ENCODE peak calls at places on chromosomes 16 and 17, in nine cellular contexts. One of them, this sample, is unnamed.

GRCh38 chr16:85354623-85355514 is 242.6 kb upstream of the CIBAR2 start:
- DNase-seq in sigmoid colon: no peak
- DNase-seq in GM23248: peak; percentile 90
- DNase-seq in astrocyte: peak; percentile 72
- DNase-seq in endothelial cell of umbilical vein: no peak
- DNase-seq in cardiac muscle cell: peak; percentile 47
- DNase-seq in CD8-positive, alpha-beta T cell: no peak
- DNase-seq in IMR-90: peak; percentile 87
- DNase-seq in ovary: no peak
- DNase-seq in this sample: no peak

GRCh38 chr17:56913000-56913866 is 616 bp downstream of the TRIM25 start:
- DNase-seq in endothelial cell of umbilical vein: peak; percentile 21
- DNase-seq in CD8-positive, alpha-beta T cell: no peak
- DNase-seq in GM23248: peak; percentile 58
- DNase-seq in sigmoid colon: peak; percentile 68
- DNase-seq in ovary: no peak
- DNase-seq in IMR-90: no peak
- DNase-seq in cardiac muscle cell: peak; percentile 24
- DNase-seq in astrocyte: no peak
- DNase-seq in this sample: peak; percentile 34

GRCh38 chr17:78379134-78379497 is 667 bp downstream of the PGS1 start:
- DNase-seq in IMR-90: peak; percentile 95
- DNase-seq in astrocyte: peak; percentile 80
- DNase-seq in ovary: no peak
- DNase-seq in GM23248: peak; percentile 95
- DNase-seq in cardiac muscle cell: no peak
- DNase-seq in CD8-positive, alpha-beta T cell: no peak
- DNase-seq in sigmoid colon: no peak
- DNase-seq in endothelial cell of umbilical vein: peak; percentile 95
- DNase-seq in this sample: no peak

GRCh38 chr17:28738680-28739384 is 5.0 kb upstream of the TRAF4 start:
- DNase-seq in ovary: no peak
- DNase-seq in sigmoid colon: no peak
- DNase-seq in CD8-positive, alpha-beta T cell: no peak
- DNase-seq in cardiac muscle cell: no peak
- DNase-seq in astrocyte: no peak
- DNase-seq in endothelial cell of umbilical vein: no peak
- DNase-seq in GM23248: no peak
- DNase-seq in IMR-90: no peak
- DNase-seq in this sample: no peak

GRCh38 chr17:57251211-57251787 is 5.0 kb upstream of the MSI2 start:
- DNase-seq in sigmoid colon: no peak
- DNase-seq in cardiac muscle cell: no peak
- DNase-seq in IMR-90: no peak
- DNase-seq in GM23248: no peak
- DNase-seq in ovary: no peak
- DNase-seq in endothelial cell of umbilical vein: no peak
- DNase-seq in astrocyte: no peak
- DNase-seq in CD8-positive, alpha-beta T cell: no peak
- DNase-seq in this sample: no peak

GRCh38 chr17:66543526-66543925 is 241.1 kb downstream of the PRKCA start:
- DNase-seq in CD8-positive, alpha-beta T cell: no peak
- DNase-seq in astrocyte: peak; percentile 52
- DNase-seq in ovary: no peak
- DNase-seq in IMR-90: no peak
- DNase-seq in sigmoid colon: no peak
- DNase-seq in cardiac muscle cell: no peak
- DNase-seq in GM23248: peak; percentile 29
- DNase-seq in endothelial cell of umbilical vein: no peak
- DNase-seq in this sample: no peak

GRCh38 chr17:41212524-41213169 is 13.8 kb upstream of the KRTAP9-2 start:
- DNase-seq in endothelial cell of umbilical vein: no peak
- DNase-seq in sigmoid colon: no peak
- DNase-seq in ovary: no peak
- DNase-seq in cardiac muscle cell: no peak
- DNase-seq in CD8-positive, alpha-beta T cell: no peak
- DNase-seq in IMR-90: no peak
- DNase-seq in astrocyte: no peak
- DNase-seq in GM23248: no peak
- DNase-seq in this sample: no peak

GRCh38 chr17:76940738-76941350 is 72.6 kb downstream of the MGAT5B start:
- DNase-seq in CD8-positive, alpha-beta T cell: no peak
- DNase-seq in endothelial cell of umbilical vein: peak; percentile 8
- DNase-seq in GM23248: no peak
- DNase-seq in cardiac muscle cell: no peak
- DNase-seq in ovary: no peak
- DNase-seq in astrocyte: no peak
- DNase-seq in sigmoid colon: no peak
- DNase-seq in IMR-90: no peak
- DNase-seq in this sample: no peak

DNA sequence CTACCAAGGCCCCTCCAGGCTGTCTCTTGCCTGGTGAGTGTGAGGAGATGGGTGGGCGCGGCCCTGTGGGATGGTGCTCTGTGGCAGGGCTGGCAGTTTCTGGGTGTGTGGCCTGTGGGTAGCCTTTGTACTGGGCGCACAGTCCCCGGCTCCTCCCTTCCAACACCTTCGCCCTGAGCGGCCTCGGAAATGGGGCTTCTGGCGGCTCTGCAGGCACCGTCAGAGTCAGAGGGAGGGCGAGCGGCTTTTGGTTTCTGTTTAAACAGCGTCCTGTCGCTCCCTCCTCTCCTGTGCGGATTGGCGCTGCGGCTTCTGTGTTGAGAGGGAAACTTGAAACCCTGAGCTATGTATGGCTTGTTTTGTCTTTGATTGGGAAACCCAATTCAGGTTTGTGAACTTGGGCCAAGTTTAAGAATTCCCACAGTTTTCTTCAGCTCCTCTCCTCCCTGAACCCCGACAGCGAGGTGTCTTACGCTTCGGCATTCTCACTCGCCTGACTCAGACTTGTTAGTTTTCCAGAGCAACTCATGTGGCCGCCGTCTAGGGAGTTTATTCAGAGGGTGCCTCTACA is 8.3 kb upstream of the ZNF750 start:
- DNase-seq in sigmoid colon: peak; percentile 84
- DNase-seq in cardiac muscle cell: no peak
- DNase-seq in endothelial cell of umbilical vein: peak; percentile 16
- DNase-seq in CD8-positive, alpha-beta T cell: peak; percentile 63
- DNase-seq in astrocyte: peak; percentile 70
- DNase-seq in ovary: peak; percentile 62
- DNase-seq in IMR-90: peak; percentile 79
- DNase-seq in GM23248: no peak
- DNase-seq in this sample: no peak
- H3K27ac ChIP-seq in sigmoid colon: peak overlapping the region; percentile 63
- H3K27ac ChIP-seq in cardiac muscle cell: no peak overlapping the region
- H3K27ac ChIP-seq in endothelial cell of umbilical vein: no peak overlapping the region
- H3K27ac ChIP-seq in CD8-positive, alpha-beta T cell: peak overlapping the region; percentile 20
- H3K27ac ChIP-seq in astrocyte: peak overlapping the region; percentile 25
- H3K27ac ChIP-seq in ovary: peak overlapping the region; percentile 81
- H3K27ac ChIP-seq in IMR-90: peak overlapping the region; percentile 64
- H3K27ac ChIP-seq in GM23248: no peak overlapping the region
- H3K27ac ChIP-seq in this sample: peak overlapping the region; percentile 36

DNA sequence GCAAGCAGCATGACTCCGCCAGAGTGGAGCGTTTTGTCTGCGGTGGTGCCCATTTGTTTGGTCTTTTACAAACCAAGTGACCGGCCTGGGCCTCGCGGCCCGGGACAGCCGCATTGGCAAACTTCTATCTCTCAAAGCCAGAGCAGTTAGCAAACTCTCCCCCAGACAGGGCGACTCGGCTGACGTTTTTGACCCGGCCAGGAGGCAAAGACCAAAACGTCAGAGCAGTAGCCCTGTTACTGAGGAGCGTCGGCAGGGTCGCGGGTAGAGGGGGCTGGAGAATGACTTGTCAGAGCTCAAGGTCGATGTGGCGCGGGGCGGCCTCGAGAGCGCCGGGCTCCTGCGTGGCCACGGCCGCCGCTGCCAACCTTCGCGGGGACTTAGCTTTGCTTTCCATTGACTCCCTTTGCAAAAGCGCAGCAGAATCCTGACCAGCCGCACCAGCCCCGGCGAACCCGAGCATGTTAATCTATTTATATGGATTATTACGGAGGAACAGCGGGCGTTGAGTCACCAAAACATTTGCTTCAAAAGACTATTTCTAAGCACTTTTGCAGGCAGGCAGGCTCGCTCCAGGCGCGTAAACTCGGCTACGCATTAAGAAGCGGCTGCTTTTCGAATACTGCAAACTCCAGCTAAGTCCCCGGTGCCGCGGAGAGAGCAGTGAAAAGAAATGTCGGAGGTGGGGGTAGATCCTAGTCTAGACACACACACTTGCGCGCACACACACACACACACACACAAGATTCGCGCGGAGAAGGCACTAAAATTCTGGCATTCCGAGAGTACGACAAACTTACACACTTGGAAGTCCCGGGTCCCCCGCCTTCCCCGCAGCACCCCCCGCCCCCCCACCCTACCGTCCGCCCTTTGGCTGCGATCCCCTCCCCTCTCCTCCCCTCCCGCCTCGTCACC is 600 bp upstream of the SOX9 start:
- DNase-seq in IMR-90: peak; percentile 91
- DNase-seq in sigmoid colon: peak; percentile 68
- DNase-seq in CD8-positive, alpha-beta T cell: no peak
- DNase-seq in GM23248: peak; percentile 91
- DNase-seq in cardiac muscle cell: peak; percentile 66
- DNase-seq in ovary: no peak
- DNase-seq in astrocyte: peak; percentile 84
- DNase-seq in endothelial cell of umbilical vein: no peak
- DNase-seq in this sample: peak; percentile 60
- H3K4me3 ChIP-seq in IMR-90: peak overlapping the region; percentile 95
- H3K4me3 ChIP-seq in sigmoid colon: peak overlapping the region; percentile 45
- H3K4me3 ChIP-seq in CD8-positive, alpha-beta T cell: no peak overlapping the region
- H3K4me3 ChIP-seq in GM23248: peak overlapping the region; percentile 94
- H3K4me3 ChIP-seq in cardiac muscle cell: peak overlapping the region; percentile 40
- H3K4me3 ChIP-seq in ovary: peak overlapping the region; percentile 6
- H3K4me3 ChIP-seq in astrocyte: peak overlapping the region; percentile 73
- H3K4me3 ChIP-seq in endothelial cell of umbilical vein: no peak overlapping the region
- H3K4me3 ChIP-seq in this sample: peak overlapping the region; percentile 11

GRCh38 chr17:39231587-39232551 is 6.1 kb upstream of the STAC2 start:
- DNase-seq in cardiac muscle cell: peak; percentile 62
- DNase-seq in IMR-90: peak; percentile 26
- DNase-seq in sigmoid colon: peak; percentile 74
- DNase-seq in endothelial cell of umbilical vein: peak; percentile 26
- DNase-seq in GM23248: peak; percentile 77
- DNase-seq in ovary: no peak
- DNase-seq in CD8-positive, alpha-beta T cell: peak; percentile 63
- DNase-seq in astrocyte: no peak
- DNase-seq in this sample: peak; percentile 73

GRCh38 chr17:39230361-39230760 is 4.6 kb upstream of the STAC2 start:
- DNase-seq in cardiac muscle cell: no peak
- DNase-seq in endothelial cell of umbilical vein: no peak
- DNase-seq in CD8-positive, alpha-beta T cell: no peak
- DNase-seq in sigmoid colon: no peak
- DNase-seq in GM23248: no peak
- DNase-seq in astrocyte: no peak
- DNase-seq in IMR-90: no peak
- DNase-seq in ovary: no peak
- DNase-seq in this sample: no peak

GRCh38 chr17:39227364-39227919 is 1.7 kb upstream of the STAC2 start:
- DNase-seq in cardiac muscle cell: no peak
- DNase-seq in sigmoid colon: no peak
- DNase-seq in CD8-positive, alpha-beta T cell: no peak
- DNase-seq in GM23248: no peak
- DNase-seq in endothelial cell of umbilical vein: no peak
- DNase-seq in IMR-90: no peak
- DNase-seq in astrocyte: no peak
- DNase-seq in ovary: no peak
- DNase-seq in this sample: no peak

GRCh38 chr17:39229274-39229913 is 3.6 kb upstream of the STAC2 start:
- DNase-seq in GM23248: peak; percentile 93
- DNase-seq in IMR-90: peak; percentile 37
- DNase-seq in astrocyte: peak; percentile 49
- DNase-seq in CD8-positive, alpha-beta T cell: no peak
- DNase-seq in endothelial cell of umbilical vein: no peak
- DNase-seq in ovary: no peak
- DNase-seq in sigmoid colon: no peak
- DNase-seq in cardiac muscle cell: no peak
- DNase-seq in this sample: no peak

DNA sequence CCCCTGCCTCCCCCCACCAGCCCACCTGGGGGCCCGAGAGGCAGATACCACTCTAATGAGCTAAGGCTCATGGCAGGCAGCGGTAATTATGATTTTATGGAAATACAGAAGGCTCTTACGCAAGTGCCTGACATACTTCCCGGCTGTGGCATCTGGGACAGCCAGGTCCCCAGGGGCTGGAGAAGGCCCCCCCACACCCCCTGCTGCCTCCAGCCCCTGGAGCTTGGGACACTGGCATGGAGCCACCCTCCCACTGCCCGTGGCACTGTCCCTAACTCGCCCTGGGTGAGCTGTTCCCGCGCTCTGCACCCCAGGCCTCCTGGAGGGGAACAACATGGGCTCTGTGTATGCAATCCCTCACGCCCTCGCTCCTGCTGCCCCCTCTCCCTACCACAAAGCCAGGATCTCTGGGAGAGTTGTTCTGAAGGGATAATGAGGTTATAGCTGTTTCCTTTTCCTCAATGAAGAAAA is 5.4 kb upstream of the STAC2 start:
- DNase-seq in IMR-90: no peak
- DNase-seq in sigmoid colon: no peak
- DNase-seq in ovary: no peak
- DNase-seq in endothelial cell of umbilical vein: no peak
- DNase-seq in astrocyte: no peak
- DNase-seq in GM23248: no peak
- DNase-seq in cardiac muscle cell: no peak
- DNase-seq in CD8-positive, alpha-beta T cell: no peak
- DNase-seq in this sample: no peak
- H3K27ac ChIP-seq in IMR-90: no peak overlapping the region
- H3K27ac ChIP-seq in sigmoid colon: no peak overlapping the region
- H3K27ac ChIP-seq in ovary: no peak overlapping the region
- H3K27ac ChIP-seq in endothelial cell of umbilical vein: no peak overlapping the region
- H3K27ac ChIP-seq in astrocyte: no peak overlapping the region
- H3K27ac ChIP-seq in GM23248: no peak overlapping the region
- H3K27ac ChIP-seq in cardiac muscle cell: no peak overlapping the region
- H3K27ac ChIP-seq in CD8-positive, alpha-beta T cell: no peak overlapping the region
- H3K27ac ChIP-seq in this sample: no peak overlapping the region

GRCh38 chr17:42577140-42577531 is 393 bp downstream of the PSMC3IP start:
- DNase-seq in ovary: no peak
- DNase-seq in IMR-90: no peak
- DNase-seq in endothelial cell of umbilical vein: no peak
- DNase-seq in sigmoid colon: no peak
- DNase-seq in GM23248: no peak
- DNase-seq in CD8-positive, alpha-beta T cell: no peak
- DNase-seq in astrocyte: no peak
- DNase-seq in cardiac muscle cell: no peak
- DNase-seq in this sample: no peak

GRCh38 chr17:42574463-42574862 is 3.1 kb downstream of the PSMC3IP start:
- DNase-seq in cardiac muscle cell: no peak
- DNase-seq in GM23248: no peak
- DNase-seq in IMR-90: no peak
- DNase-seq in sigmoid colon: no peak
- DNase-seq in ovary: no peak
- DNase-seq in astrocyte: no peak
- DNase-seq in endothelial cell of umbilical vein: no peak
- DNase-seq in CD8-positive, alpha-beta T cell: no peak
- DNase-seq in this sample: no peak

GRCh38 chr17:42578282-42578869 is 847 bp upstream of the PSMC3IP start:
- DNase-seq in endothelial cell of umbilical vein: peak; percentile 80
- DNase-seq in sigmoid colon: peak; percentile 87
- DNase-seq in ovary: peak; percentile 80
- DNase-seq in astrocyte: peak; percentile 34
- DNase-seq in CD8-positive, alpha-beta T cell: peak; percentile 73
- DNase-seq in IMR-90: peak; percentile 70
- DNase-seq in cardiac muscle cell: peak; percentile 82
- DNase-seq in GM23248: peak; percentile 82
- DNase-seq in this sample: peak; percentile 65

GRCh38 chr17:42579794-42580551 is 2.4 kb upstream of the PSMC3IP start:
- DNase-seq in IMR-90: no peak
- DNase-seq in cardiac muscle cell: no peak
- DNase-seq in ovary: no peak
- DNase-seq in astrocyte: no peak
- DNase-seq in endothelial cell of umbilical vein: no peak
- DNase-seq in CD8-positive, alpha-beta T cell: no peak
- DNase-seq in GM23248: no peak
- DNase-seq in sigmoid colon: no peak
- DNase-seq in this sample: peak; percentile 9

DNA sequence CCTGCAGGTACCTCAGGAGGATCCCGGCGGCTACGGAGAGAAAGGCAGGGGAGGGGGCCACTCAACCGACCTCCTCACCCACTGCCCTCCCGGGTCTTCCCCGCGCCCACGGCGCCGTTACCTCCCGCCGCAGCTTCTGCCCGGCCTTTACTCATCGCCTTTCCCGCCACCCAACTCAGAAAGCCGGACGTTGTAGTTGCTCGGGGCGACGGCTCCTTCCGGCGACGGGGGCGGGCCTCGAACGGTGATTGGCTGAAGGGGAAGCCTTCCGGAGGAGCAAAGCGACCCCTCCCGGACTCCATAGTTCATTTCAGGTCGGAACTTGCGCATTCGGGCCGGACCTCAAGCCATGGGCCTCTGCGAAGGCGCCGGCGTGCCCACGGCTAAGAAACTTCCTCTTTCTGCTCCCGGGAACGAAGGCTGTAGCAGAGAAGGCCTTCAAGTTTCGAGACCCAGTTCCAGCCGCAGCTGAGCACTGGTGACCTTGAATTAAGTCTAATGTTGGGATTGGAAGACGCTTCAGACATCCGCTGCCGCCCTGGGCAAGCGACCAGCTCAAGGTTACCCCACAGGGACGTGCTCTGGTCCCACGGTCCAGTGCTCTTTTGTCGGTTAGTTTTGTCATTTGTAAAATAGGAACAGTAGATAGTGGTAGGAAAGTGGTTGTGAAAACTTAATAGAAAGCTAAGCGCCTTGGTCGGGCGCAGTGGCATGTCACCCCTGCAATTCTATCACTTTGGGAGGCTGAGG is at the start of gene PSMC3IP:
- DNase-seq in IMR-90: peak; percentile 92
- DNase-seq in endothelial cell of umbilical vein: peak; percentile 96
- DNase-seq in cardiac muscle cell: peak; percentile 95
- DNase-seq in CD8-positive, alpha-beta T cell: peak; percentile 94
- DNase-seq in sigmoid colon: peak; percentile 98
- DNase-seq in ovary: peak; percentile 94
- DNase-seq in GM23248: peak; percentile 99
- DNase-seq in astrocyte: peak; percentile 83
- DNase-seq in this sample: peak; percentile 97
- H3K4me3 ChIP-seq in IMR-90: peak within 1 kb of the TSS; percentile 81
- H3K4me3 ChIP-seq in endothelial cell of umbilical vein: peak within 1 kb of the TSS; percentile 80
- H3K4me3 ChIP-seq in cardiac muscle cell: peak within 1 kb of the TSS; percentile 64
- H3K4me3 ChIP-seq in CD8-positive, alpha-beta T cell: peak within 1 kb of the TSS; percentile 98
- H3K4me3 ChIP-seq in sigmoid colon: peak within 1 kb of the TSS; percentile 63
- H3K4me3 ChIP-seq in ovary: peak within 1 kb of the TSS; percentile 65
- H3K4me3 ChIP-seq in GM23248: peak within 1 kb of the TSS; percentile 95
- H3K4me3 ChIP-seq in astrocyte: peak within 1 kb of the TSS; percentile 98
- H3K4me3 ChIP-seq in this sample: peak within 1 kb of the TSS; percentile 62